ENCODE peak calls at places on chromosomes 6 and 20, in six cellular contexts. T is IMR-90, L is pancreas, Y is cardiac muscle cell, S is spleen, C is left ventricle myocardium inferior. Z is an unnamed sample. For H3K27me3, the result is how much of the 10 kb centered on the place peaks cover.

GRCh38 chr6:14211596-14211961 is 94.0 kb downstream of the CD83 start:
- DNase-seq in T (peak), L (peak), Y (peak), S (peak), C (peak), Z (no peak)

GRCh38 chr6:75296811-75297779 is 12.5 kb upstream of the TMEM30A start:
- DNase-seq in S (no peak), Y (peak), T (peak), C (no peak), L (no peak), Z (no peak)

GRCh38 chr6:156778615-156779205 is 1.5 kb downstream of the ARID1B start:
- DNase-seq in S (peak), L (peak), C (peak), Y (peak), T (no peak), Z (peak)

GRCh38 chr20:10672579-10673127 is 1.1 kb downstream of the JAG1 start:
- DNase-seq in Y (peak), T (peak), C (peak), L (peak), S (peak), Z (no peak)

GRCh38 chr20:32727663-32728062 is 15.6 kb downstream of the COMMD7 start:
- DNase-seq in L (no peak), C (no peak), S (no peak), Y (no peak), T (peak), Z (no peak)

GRCh38 chr20:23042270-23042669 is 7.2 kb downstream of the SSTR4 start:
- DNase-seq in Y (no peak), S (no peak), L (no peak), C (no peak), T (no peak), Z (no peak)

GRCh38 chr6:20837189-20837588 is 302.9 kb downstream of the CDKAL1 start:
- DNase-seq in Y (no peak), L (no peak), S (no peak), C (no peak), T (no peak), Z (peak)

GRCh38 chr6:106098383-106099234 is 12.5 kb downstream of the PRDM1 start:
- DNase-seq in T (peak), L (peak), C (no peak), Y (no peak), S (peak), Z (peak)

GRCh38 chr6:156389296-156389695 is 387.9 kb upstream of the ARID1B start:
- DNase-seq in T (no peak), C (no peak), S (no peak), Y (no peak), L (no peak), Z (no peak)

GRCh38 chr6:49202923-49203322 is 260.1 kb downstream of the MMUT start:
- DNase-seq in Y (no peak), C (no peak), T (no peak), S (no peak), L (no peak), Z (no peak)

GRCh38 chr20:32509639-32510066 is 75.5 kb downstream of the NOL4L start:
- DNase-seq in S (no peak), Y (no peak), L (no peak), T (peak), C (no peak), Z (peak)

GRCh38 chr20:3658708-3659491 is 4.3 kb downstream of the GFRA4 start:
- DNase-seq in Y (no peak), T (no peak), C (no peak), S (peak), L (no peak), Z (no peak)

GRCh38 chr6:116314218-116314617 is 34.5 kb upstream of the TSPYL1 start:
- DNase-seq in S (no peak), T (peak), Y (no peak), C (no peak), L (no peak), Z (no peak)

GRCh38 chr6:54737247-54737646 is 109.3 kb upstream of the FAM83B start:
- DNase-seq in L (no peak), S (no peak), T (no peak), C (no peak), Y (no peak), Z (no peak)

GRCh38 chr6:85405175-85405852 is 44.6 kb upstream of the NT5E start:
- DNase-seq in L (peak), T (peak), Y (no peak), C (no peak), S (no peak), Z (no peak)

GRCh38 chr6:27755768-27756167 is 156.4 kb downstream of the OR2B2 start:
- DNase-seq in Y (no peak), C (no peak), L (no peak), S (no peak), T (no peak), Z (no peak)

GRCh38 chr6:77183447-77183846 is 279.8 kb downstream of the HTR1B start:
- DNase-seq in T (no peak), L (no peak), Y (no peak), S (no peak), C (no peak), Z (no peak)
- H3K27me3 ChIP-seq in T (under half), L (under half), Y (under half), S (under half), C (under half), Z (under half)

GRCh38 chr6:168557512-168557911 is 116.5 kb downstream of the SMOC2 start:
- DNase-seq in S (no peak), C (no peak), T (no peak), L (no peak), Y (no peak), Z (no peak)

GRCh38 chr6:168558686-168559085 is 117.7 kb downstream of the SMOC2 start:
- DNase-seq in L (no peak), Y (no peak), S (no peak), T (no peak), C (no peak), Z (no peak)

GRCh38 chr6:168559574-168560098 is 118.7 kb downstream of the SMOC2 start:
- DNase-seq in T (no peak), Y (no peak), L (no peak), S (no peak), C (no peak), Z (no peak)

GRCh38 chr6:168562576-168563151 is 121.7 kb downstream of the SMOC2 start:
- DNase-seq in C (no peak), L (no peak), T (no peak), S (no peak), Y (no peak), Z (no peak)

GRCh38 chr6:168560126-168560525 is 119.1 kb downstream of the SMOC2 start:
- DNase-seq in L (no peak), Y (no peak), T (no peak), S (no peak), C (no peak), Z (no peak)
- H3K27me3 ChIP-seq in L (under half), Y (under half), T (under half), S (under half), C (under half), Z (under half)

GRCh38 chr6:149995235-149995750 is 30.0 kb downstream of the RAET1L start:
- DNase-seq in C (no peak), L (no peak), T (no peak), S (no peak), Y (no peak), Z (no peak)
- H3K27me3 ChIP-seq in C (half or more), L (under half), T (half or more), S (under half), Y (half or more), Z (under half)

DNA sequence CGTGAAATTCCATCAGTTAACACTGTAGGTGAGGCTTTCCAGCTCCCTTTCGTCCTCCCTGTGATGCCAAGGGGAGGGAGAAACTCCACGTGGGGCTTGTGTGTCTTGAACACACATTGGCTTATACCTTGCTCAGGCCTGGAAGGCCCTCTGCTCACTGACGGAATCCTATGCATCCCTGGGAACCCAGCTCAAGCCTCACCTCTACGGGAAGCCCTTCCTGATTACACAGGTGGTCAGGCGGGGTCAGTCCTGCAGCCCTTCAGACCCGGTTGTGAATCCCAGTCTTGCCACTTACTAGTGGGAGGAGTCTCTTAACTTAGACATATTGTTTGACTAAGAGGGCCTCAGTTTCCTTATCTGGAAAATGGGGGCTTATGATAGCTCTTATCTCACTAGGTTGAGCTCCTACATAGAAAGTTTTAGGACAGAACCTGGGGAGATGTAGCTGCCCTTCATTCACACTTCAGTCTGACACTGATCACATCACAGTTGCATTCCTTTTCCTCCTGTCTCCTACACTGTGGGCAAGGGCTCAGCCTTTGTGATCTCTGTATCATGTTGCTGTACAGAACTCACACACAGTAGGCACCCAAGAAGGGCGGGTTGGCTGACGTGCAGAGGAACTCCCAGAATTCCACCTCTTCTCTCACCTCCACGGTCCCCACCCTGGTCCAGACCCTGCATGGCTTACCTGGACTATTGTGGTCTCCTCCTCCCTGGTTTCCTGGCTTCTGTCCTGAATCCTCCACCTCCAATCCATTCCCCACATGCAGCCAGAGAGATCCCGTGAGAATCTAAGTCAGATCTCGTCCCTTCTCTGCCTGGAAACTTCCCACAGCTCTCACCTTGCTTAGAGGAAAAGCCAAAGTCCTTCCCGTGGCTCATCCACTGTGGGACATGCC is 129.6 kb downstream of the CEBPB start:
- DNase-seq in Y (no peak), L (no peak), S (peak), T (no peak), C (no peak), Z (no peak)
- H3K27me3 ChIP-seq in Y (under half), L (under half), S (under half), T (under half), C (under half), Z (under half)

GRCh38 chr6:34142599-34142998 is 3.3 kb downstream of the GRM4 start:
- DNase-seq in S (no peak), Y (peak), T (no peak), C (no peak), L (no peak), Z (no peak)
- H3K27me3 ChIP-seq in S (half or more), Y (under half), T (half or more), C (half or more), L (under half), Z (under half)

DNA sequence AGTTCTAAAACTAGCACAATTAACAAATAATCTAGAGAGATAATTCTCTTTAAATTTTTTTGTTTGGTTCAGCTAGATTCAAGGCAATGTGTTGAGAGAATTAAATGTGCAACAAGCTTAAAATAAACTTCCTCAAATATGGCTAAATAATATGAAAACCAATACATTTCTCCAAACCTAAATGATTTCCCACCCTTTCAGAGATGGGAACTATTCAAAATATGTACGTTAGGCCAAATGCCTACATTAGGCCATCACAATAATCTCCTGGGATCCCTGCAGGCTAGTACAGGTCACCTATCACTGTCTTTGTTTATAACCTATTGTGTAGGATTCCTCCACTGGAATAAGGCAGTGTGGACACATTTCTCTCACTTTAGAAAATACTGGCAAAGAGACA is 1.7 kb downstream of the FAXC start:
- DNase-seq in C (no peak), T (no peak), S (no peak), L (no peak), Y (no peak), Z (no peak)
- H3K27me3 ChIP-seq in C (half or more), T (under half), S (under half), L (under half), Y (under half), Z (under half)

GRCh38 chr6:753486-753885 is 60.5 kb upstream of the EXOC2 start:
- DNase-seq in Y (no peak), L (no peak), S (no peak), C (no peak), T (no peak), Z (no peak)
- H3K27me3 ChIP-seq in Y (under half), L (under half), S (under half), C (under half), T (under half), Z (under half)

GRCh38 chr20:21507275-21508229 is 6.3 kb downstream of the NKX2-2 start:
- DNase-seq in S (no peak), L (no peak), C (no peak), T (no peak), Y (no peak), Z (no peak)
- H3K27me3 ChIP-seq in S (half or more), L (half or more), C (half or more), T (half or more), Y (half or more), Z (under half)

Z was measured in CD4-positive, CD25-positive, alpha-beta regulatory T cell.